ENCODE peak calls at places on chromosomes 16 and 17, in four cellular contexts. One of them, this sample, is unnamed.

GRCh38 chr16:90008708-90009145 is 10.5 kb downstream of the DBNDD1 start:
- DNase-seq in tibial nerve: no peak
- DNase-seq in stomach: no peak
- DNase-seq in prostate gland: no peak
- DNase-seq in this sample: no peak

GRCh38 chr17:21043296-21044232 is 753 bp upstream of the USP22 start:
- DNase-seq in prostate gland: peak; percentile 98
- DNase-seq in tibial nerve: peak; percentile 96
- DNase-seq in stomach: peak; percentile 98
- DNase-seq in this sample: peak; percentile 99

GRCh38 chr16:50515218-50515617 is 33.0 kb upstream of the NKD1 start:
- DNase-seq in tibial nerve: no peak
- DNase-seq in prostate gland: no peak
- DNase-seq in stomach: no peak
- DNase-seq in this sample: no peak

GRCh38 chr16:57141822-57142631 is 43.8 kb downstream of the PSME3IP1 start:
- DNase-seq in prostate gland: no peak
- DNase-seq in stomach: no peak
- DNase-seq in tibial nerve: no peak
- DNase-seq in this sample: no peak

GRCh38 chr17:49986396-49987289 is 8.4 kb downstream of the DLX3 start:
- DNase-seq in tibial nerve: no peak
- DNase-seq in prostate gland: no peak
- DNase-seq in stomach: no peak
- DNase-seq in this sample: peak; percentile 76

GRCh38 chr17:78998311-78999055 is 11.1 kb downstream of the CANT1 start:
- DNase-seq in stomach: peak; percentile 75
- DNase-seq in tibial nerve: no peak
- DNase-seq in prostate gland: peak; percentile 63
- DNase-seq in this sample: peak; percentile 88

GRCh38 chr16:88656291-88656980 is 5.6 kb upstream of the CYBA start:
- DNase-seq in tibial nerve: no peak
- DNase-seq in stomach: no peak
- DNase-seq in prostate gland: no peak
- DNase-seq in this sample: no peak

GRCh38 chr17:28712037-28712704 is 483 bp upstream of the PROCA1 start:
- DNase-seq in tibial nerve: peak; percentile 24
- DNase-seq in stomach: no peak
- DNase-seq in prostate gland: no peak
- DNase-seq in this sample: no peak

GRCh38 chr17:40486513-40487370 is 14.7 kb downstream of the TNS4 start:
- DNase-seq in stomach: no peak
- DNase-seq in tibial nerve: no peak
- DNase-seq in prostate gland: no peak
- DNase-seq in this sample: no peak

GRCh38 chr17:75271233-75271954 is 363 bp upstream of the MIF4GD start:
- DNase-seq in stomach: peak; percentile 87
- DNase-seq in tibial nerve: peak; percentile 53
- DNase-seq in prostate gland: peak; percentile 71
- DNase-seq in this sample: peak; percentile 94

GRCh38 chr16:22369221-22369811 is 5.1 kb downstream of the CDR2 start:
- DNase-seq in tibial nerve: no peak
- DNase-seq in prostate gland: no peak
- DNase-seq in stomach: no peak
- DNase-seq in this sample: no peak

GRCh38 chr16:19555186-19555937 is at the start of gene VPS35L:
- DNase-seq in prostate gland: peak; percentile 90
- DNase-seq in tibial nerve: peak; percentile 95
- DNase-seq in stomach: peak; percentile 97
- DNase-seq in this sample: peak; percentile 94

GRCh38 chr16:19560078-19560477 is 4.6 kb downstream of the VPS35L start:
- DNase-seq in prostate gland: no peak
- DNase-seq in tibial nerve: no peak
- DNase-seq in stomach: no peak
- DNase-seq in this sample: no peak

GRCh38 chr16:19559242-19559910 is 3.9 kb downstream of the VPS35L start:
- DNase-seq in prostate gland: peak; percentile 36
- DNase-seq in tibial nerve: no peak
- DNase-seq in stomach: no peak
- DNase-seq in this sample: no peak

GRCh38 chr16:19555938-19556778 is 655 bp downstream of the VPS35L start:
- DNase-seq in tibial nerve: no peak
- DNase-seq in stomach: no peak
- DNase-seq in prostate gland: no peak
- DNase-seq in this sample: no peak
- TF ChIP-seq POLR2A in tibial nerve: no peak
- TF ChIP-seq POLR2A in stomach: no peak
- TF ChIP-seq POLR2A in prostate gland: no peak
- TF ChIP-seq POLR2A in this sample: no peak

GRCh38 chr16:31477220-31478216 is 5.4 kb upstream of the SLC5A2 start:
- DNase-seq in tibial nerve: no peak
- DNase-seq in prostate gland: no peak
- DNase-seq in stomach: peak; percentile 86
- DNase-seq in this sample: no peak
- TF ChIP-seq CTCF in tibial nerve: no peak
- TF ChIP-seq CTCF in prostate gland: no peak
- TF ChIP-seq CTCF in stomach: peak; percentile 40
- TF ChIP-seq CTCF in this sample: no peak

GRCh38 chr16:4410335-4411075 is 5.9 kb downstream of the CORO7 start:
- DNase-seq in tibial nerve: no peak
- DNase-seq in stomach: peak; percentile 70
- DNase-seq in prostate gland: peak; percentile 82
- DNase-seq in this sample: no peak

GRCh38 chr16:4409081-4409932 is 7.1 kb downstream of the CORO7 start:
- DNase-seq in prostate gland: no peak
- DNase-seq in tibial nerve: no peak
- DNase-seq in stomach: no peak
- DNase-seq in this sample: no peak

GRCh38 chr16:4408323-4408690 is 8.1 kb downstream of the CORO7 start:
- DNase-seq in stomach: no peak
- DNase-seq in tibial nerve: no peak
- DNase-seq in prostate gland: no peak
- DNase-seq in this sample: no peak

GRCh38 chr16:4404967-4405696 is 11.3 kb downstream of the CORO7 start:
- DNase-seq in prostate gland: no peak
- DNase-seq in stomach: no peak
- DNase-seq in tibial nerve: no peak
- DNase-seq in this sample: no peak

DNA sequence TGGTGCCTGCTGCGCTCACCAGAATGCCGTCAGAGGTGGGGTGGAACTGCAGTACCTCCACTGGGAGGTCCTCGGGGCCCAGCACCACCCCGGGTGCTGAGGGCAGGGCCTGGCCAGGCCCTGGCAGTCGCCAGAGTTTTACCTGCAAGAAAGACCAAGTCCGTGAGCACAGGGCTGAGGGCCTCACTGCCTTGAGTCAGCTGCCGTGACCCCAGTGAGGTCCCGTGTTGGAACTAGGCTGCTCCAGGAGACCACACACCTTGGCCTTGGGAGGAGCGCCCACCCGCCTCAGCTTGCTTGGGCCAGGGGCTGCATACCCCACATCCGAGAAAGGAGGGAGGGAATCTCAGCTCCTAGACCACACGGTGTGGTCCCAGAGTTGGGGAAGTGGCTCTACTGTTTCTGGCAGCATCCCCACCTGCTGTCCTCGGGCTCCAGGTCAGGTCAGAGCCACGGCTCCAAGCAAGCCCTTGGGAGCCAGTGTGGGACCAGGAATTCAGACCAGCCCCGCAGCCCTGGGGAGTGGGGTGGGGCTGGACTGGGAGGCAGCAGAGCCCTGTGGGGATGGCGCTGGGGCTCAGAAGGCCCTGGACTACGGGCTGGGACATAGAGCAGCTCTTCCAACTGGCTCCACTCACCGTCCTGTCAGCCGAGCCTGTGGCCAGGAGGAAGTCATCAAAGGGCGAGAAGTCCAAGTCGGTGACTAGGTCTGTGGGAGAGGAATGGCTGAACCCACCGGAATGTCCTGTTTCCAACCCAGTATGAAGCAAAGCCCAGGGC is 8.7 kb downstream of the CORO7 start:
- DNase-seq in prostate gland: no peak
- DNase-seq in tibial nerve: no peak
- DNase-seq in stomach: no peak
- DNase-seq in this sample: no peak
- TF ChIP-seq POLR2A in prostate gland: no peak
- TF ChIP-seq POLR2A in tibial nerve: no peak
- TF ChIP-seq POLR2A in stomach: no peak
- TF ChIP-seq POLR2A in this sample: no peak

GRCh38 chr17:42179335-42179734 is 1.6 kb downstream of the KCNH4 start:
- DNase-seq in stomach: no peak
- DNase-seq in prostate gland: no peak
- DNase-seq in tibial nerve: no peak
- DNase-seq in this sample: no peak
- TF ChIP-seq CTCF in stomach: no peak
- TF ChIP-seq CTCF in prostate gland: no peak
- TF ChIP-seq CTCF in tibial nerve: no peak
- TF ChIP-seq CTCF in this sample: no peak

DNA sequence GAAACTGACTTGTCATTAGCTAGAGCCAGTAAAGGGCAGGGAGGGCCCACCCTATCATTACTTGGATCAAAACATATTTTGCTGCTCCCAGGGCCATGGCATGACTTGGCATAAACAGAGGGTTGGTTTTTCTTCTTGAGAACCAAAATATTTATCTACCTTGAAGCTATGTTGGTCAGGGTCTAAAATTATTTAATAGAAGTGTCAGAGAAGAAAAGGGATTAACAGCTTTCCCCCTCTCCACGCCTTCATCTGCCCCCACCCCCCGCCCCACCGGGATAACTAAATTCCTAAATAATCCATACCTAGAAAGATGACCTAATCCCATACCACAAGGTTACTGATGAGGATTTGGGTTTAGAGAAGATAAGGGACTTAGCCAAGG is 3.7 kb upstream of the USP7 start:
- DNase-seq in stomach: no peak
- DNase-seq in prostate gland: no peak
- DNase-seq in tibial nerve: no peak
- DNase-seq in this sample: no peak
- TF ChIP-seq POLR2A in stomach: no peak
- TF ChIP-seq POLR2A in prostate gland: no peak
- TF ChIP-seq POLR2A in tibial nerve: no peak
- TF ChIP-seq POLR2A in this sample: no peak

GRCh38 chr16:14003119-14003570 is 68.0 kb upstream of the MRTFB start:
- DNase-seq in stomach: no peak
- DNase-seq in prostate gland: peak; percentile 47
- DNase-seq in tibial nerve: peak; percentile 21
- DNase-seq in this sample: peak; percentile 91
- TF ChIP-seq CTCF in stomach: no peak
- TF ChIP-seq CTCF in prostate gland: no peak
- TF ChIP-seq CTCF in tibial nerve: no peak
- TF ChIP-seq CTCF in this sample: no peak

GRCh38 chr17:45147581-45148182 is 593 bp upstream of the HEXIM1 start:
- DNase-seq in prostate gland: peak; percentile 81
- DNase-seq in stomach: peak; percentile 74
- DNase-seq in tibial nerve: peak; percentile 66
- DNase-seq in this sample: peak; percentile 96
- TF ChIP-seq POLR2A in prostate gland: peak; percentile 17
- TF ChIP-seq POLR2A in stomach: no peak
- TF ChIP-seq POLR2A in tibial nerve: peak; percentile 6
- TF ChIP-seq POLR2A in this sample: no peak

GRCh38 chr16:87580855-87581261 is 21.4 kb upstream of the JPH3 start:
- DNase-seq in prostate gland: no peak
- DNase-seq in stomach: no peak
- DNase-seq in tibial nerve: no peak
- DNase-seq in this sample: no peak
- TF ChIP-seq CTCF in prostate gland: no peak
- TF ChIP-seq CTCF in stomach: no peak
- TF ChIP-seq CTCF in tibial nerve: no peak
- TF ChIP-seq CTCF in this sample: no peak

GRCh38 chr17:82060001-82060380 is 5.6 kb downstream of the DUS1L start:
- DNase-seq in tibial nerve: no peak
- DNase-seq in stomach: no peak
- DNase-seq in prostate gland: no peak
- DNase-seq in this sample: no peak
- TF ChIP-seq POLR2A in tibial nerve: no peak
- TF ChIP-seq POLR2A in stomach: no peak
- TF ChIP-seq POLR2A in prostate gland: no peak
- TF ChIP-seq POLR2A in this sample: no peak